ENCODE peak calls at places on chromosomes 7 and 10, in eight cellular contexts. D is IMR-90, S is neuronal stem cell, Z is hepatocyte, Q is HCT116, O is PC-3, F is GM23248, R is PC-9. T is an unnamed sample.

GRCh38 chr7:73830872-73831655 is at the start of gene CLDN4:
- DNase-seq in D (no peak), S (peak; percentile 49), Z (peak; percentile 92), Q (peak; percentile 93), O (peak; percentile 97), F (no peak), R (no peak), T (peak; percentile 74)

GRCh38 chr7:117873056-117873932 is at the start of gene CTTNBP2:
- DNase-seq in D (peak; percentile 59), S (peak; percentile 65), Z (peak; percentile 78), Q (peak; percentile 6), O (peak; percentile 28), F (peak; percentile 75), R (no peak), T (peak; percentile 90)

GRCh38 chr10:87740232-87740631 is 77.8 kb downstream of the ATAD1 start:
- DNase-seq in D (peak; percentile 85), S (no peak), Z (no peak), Q (no peak), O (peak; percentile 69), F (peak; percentile 89), R (peak; percentile 37), T (no peak)

GRCh38 chr7:22821702-22822485 is 755 bp downstream of the TOMM7 start:
- DNase-seq in D (no peak), S (no peak), Z (peak; percentile 15), Q (no peak), O (peak; percentile 12), F (peak; percentile 44), R (no peak), T (peak; percentile 29)

GRCh38 chr7:158372400-158373302 is 215.0 kb downstream of the PTPRN2 start:
- DNase-seq in D (no peak), S (no peak), Z (no peak), Q (no peak), O (no peak), F (no peak), R (no peak), T (no peak)

GRCh38 chr7:121752706-121753105 is 120.3 kb upstream of the PTPRZ1 start:
- DNase-seq in D (peak; percentile 13), S (no peak), Z (peak; percentile 10), Q (peak; percentile 2), O (peak; percentile 26), F (peak; percentile 46), R (no peak), T (peak; percentile 52)

GRCh38 chr7:141463986-141464385 is 87.2 kb upstream of the AGK start:
- DNase-seq in D (no peak), S (no peak), Z (no peak), Q (no peak), O (peak; percentile 46), F (no peak), R (no peak), T (no peak)

GRCh38 chr7:88176190-88176589 is 43.6 kb downstream of the SRI start:
- DNase-seq in D (no peak), S (no peak), Z (no peak), Q (no peak), O (no peak), F (no peak), R (no peak), T (no peak)

GRCh38 chr7:151141281-151141854 is 26.1 kb downstream of the GBX1 start:
- DNase-seq in D (no peak), S (no peak), Z (no peak), Q (no peak), O (no peak), F (no peak), R (no peak), T (no peak)

GRCh38 chr10:96259884-96260511 is 11.4 kb downstream of the BLNK start:
- DNase-seq in D (no peak), S (no peak), Z (no peak), Q (no peak), O (no peak), F (no peak), R (no peak), T (no peak)

GRCh38 chr10:96259150-96259549 is 12.2 kb downstream of the BLNK start:
- DNase-seq in D (no peak), S (no peak), Z (no peak), Q (no peak), O (no peak), F (no peak), R (no peak), T (no peak)

GRCh38 chr10:96255569-96256335 is 15.6 kb downstream of the BLNK start:
- DNase-seq in D (no peak), S (no peak), Z (no peak), Q (no peak), O (no peak), F (no peak), R (no peak), T (peak; percentile 40)

GRCh38 chr10:96254976-96255375 is 16.4 kb downstream of the BLNK start:
- DNase-seq in D (no peak), S (no peak), Z (no peak), Q (no peak), O (no peak), F (no peak), R (no peak), T (no peak)

DNA sequence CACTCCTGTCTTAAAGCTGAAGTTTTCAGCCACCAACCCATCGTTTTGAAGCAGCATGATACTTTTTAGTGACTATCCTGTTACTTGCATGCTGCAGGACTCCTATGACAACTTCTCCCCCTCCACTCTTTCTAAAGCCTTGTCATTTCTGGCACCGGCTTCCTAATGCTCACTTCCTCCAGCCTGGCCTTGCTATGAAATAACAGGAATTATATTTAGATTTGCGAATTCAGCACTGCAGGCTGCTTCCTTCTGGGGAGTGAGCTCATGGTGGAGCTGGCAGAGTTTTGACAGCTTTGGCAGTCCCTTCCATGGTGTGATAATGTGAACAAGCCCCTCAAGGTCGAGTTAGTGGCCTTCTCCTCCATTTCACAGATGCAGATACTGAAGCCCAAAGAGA is 13.4 kb downstream of the BLNK start:
- DNase-seq in D (no peak), S (no peak), Z (no peak), Q (no peak), O (no peak), F (no peak), R (no peak), T (no peak)
- H3K4me2 ChIP-seq in D (no peak overlapping the region), S (no peak overlapping the region), Z (no peak overlapping the region), Q (no peak overlapping the region), O (no peak overlapping the region), F (no peak overlapping the region), R (no peak overlapping the region), T (no peak overlapping the region)

GRCh38 chr7:127586346-127586745 is 950 bp upstream of the GCC1 start:
- DNase-seq in D (no peak), S (no peak), Z (no peak), Q (no peak), O (peak; percentile 42), F (no peak), R (no peak), T (no peak)
- H2AFZ ChIP-seq in D (no peak overlapping the region), S (no peak overlapping the region), Z (no peak overlapping the region), Q (no peak overlapping the region), O (no peak overlapping the region), F (peak overlapping the region; percentile 98), R (peak overlapping the region; percentile 97), T (no peak overlapping the region)

GRCh38 chr10:77498829-77499228 is 138.8 kb downstream of the KCNMA1 start:
- DNase-seq in D (no peak), S (no peak), Z (no peak), Q (no peak), O (no peak), F (no peak), R (no peak), T (no peak)

GRCh38 chr10:77501846-77502251 is 135.8 kb downstream of the KCNMA1 start:
- DNase-seq in D (peak; percentile 66), S (no peak), Z (no peak), Q (no peak), O (peak; percentile 86), F (peak; percentile 76), R (no peak), T (no peak)

GRCh38 chr10:77501152-77501845 is 136.3 kb downstream of the KCNMA1 start:
- DNase-seq in D (peak; percentile 93), S (no peak), Z (peak; percentile 62), Q (peak; percentile 41), O (peak; percentile 100), F (peak; percentile 96), R (no peak), T (no peak)

GRCh38 chr10:77498210-77498609 is 139.4 kb downstream of the KCNMA1 start:
- DNase-seq in D (no peak), S (no peak), Z (no peak), Q (no peak), O (no peak), F (no peak), R (no peak), T (no peak)

GRCh38 chr10:77500754-77501151 is 136.9 kb downstream of the KCNMA1 start:
- DNase-seq in D (peak; percentile 26), S (no peak), Z (no peak), Q (no peak), O (no peak), F (peak; percentile 24), R (no peak), T (no peak)
- H3K4me2 ChIP-seq in D (no peak overlapping the region), S (no peak overlapping the region), Z (no peak overlapping the region), Q (peak overlapping the region; percentile 62), O (peak overlapping the region; percentile 63), F (peak overlapping the region; percentile 74), R (no peak overlapping the region), T (no peak overlapping the region)

DNA sequence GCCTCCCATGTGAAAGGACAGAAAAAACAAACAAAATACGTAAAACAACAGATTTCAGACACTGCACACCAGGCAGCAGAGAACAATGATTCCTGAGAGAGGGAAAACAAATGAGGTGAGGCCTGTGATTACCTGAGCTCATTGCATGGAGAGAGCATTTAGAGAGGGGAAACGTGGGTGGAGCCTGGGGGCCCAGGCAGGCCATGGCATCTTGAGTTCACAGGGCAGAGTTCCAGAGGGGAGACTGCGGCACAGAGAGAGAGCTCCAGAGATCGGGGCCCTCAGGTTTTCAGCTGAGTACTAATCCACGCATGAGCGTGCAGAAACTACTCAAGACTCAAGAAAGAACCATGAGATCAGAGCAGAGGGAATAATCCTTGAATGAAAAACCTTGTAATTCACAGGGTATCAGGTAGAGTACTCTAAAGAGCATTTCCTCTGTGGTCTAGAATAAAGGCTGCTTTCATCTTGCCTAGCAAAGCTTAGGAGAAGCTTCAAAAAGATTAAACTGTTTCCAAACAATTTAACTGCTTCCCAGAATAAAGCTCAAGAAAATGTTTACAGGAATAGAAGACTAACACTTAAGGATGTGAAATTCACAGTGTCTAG is 46.6 kb upstream of the ARHGAP12 start:
- DNase-seq in D (no peak), S (no peak), Z (no peak), Q (no peak), O (no peak), F (no peak), R (no peak), T (peak; percentile 21)
- H2AFZ ChIP-seq in D (no peak overlapping the region), S (no peak overlapping the region), Z (no peak overlapping the region), Q (no peak overlapping the region), O (no peak overlapping the region), F (no peak overlapping the region), R (no peak overlapping the region), T (peak overlapping the region; percentile 61)

GRCh38 chr10:56142092-56142728 is 218.8 kb downstream of the ZWINT start:
- DNase-seq in D (no peak), S (no peak), Z (no peak), Q (no peak), O (no peak), F (no peak), R (no peak), T (no peak)
- H3K4me2 ChIP-seq in D (no peak overlapping the region), S (no peak overlapping the region), Z (no peak overlapping the region), Q (no peak overlapping the region), O (no peak overlapping the region), F (no peak overlapping the region), R (no peak overlapping the region), T (no peak overlapping the region)

DNA sequence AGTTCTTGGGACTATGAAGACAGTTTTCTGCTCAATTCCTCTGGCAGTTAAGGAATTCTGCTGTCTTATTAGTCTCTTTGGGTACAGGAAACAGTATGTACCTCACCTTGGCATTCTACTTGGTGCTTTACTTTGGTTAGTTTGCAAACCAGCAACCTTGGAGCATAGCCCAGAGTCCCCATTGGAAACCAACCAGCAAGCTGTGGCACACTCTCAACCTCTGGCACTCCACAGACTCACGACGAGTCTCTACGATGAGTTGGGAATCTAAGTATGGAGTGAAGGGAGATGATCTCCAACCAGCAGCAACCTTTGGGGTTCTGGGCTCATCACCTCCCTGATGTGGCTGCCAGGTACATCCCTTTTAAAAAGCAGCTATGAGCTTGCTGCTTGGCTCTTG is 43.8 kb downstream of the TPK1 start:
- DNase-seq in D (no peak), S (no peak), Z (no peak), Q (no peak), O (no peak), F (no peak), R (peak; percentile 17), T (no peak)
- H2AFZ ChIP-seq in D (no peak overlapping the region), S (no peak overlapping the region), Z (no peak overlapping the region), Q (no peak overlapping the region), O (no peak overlapping the region), F (no peak overlapping the region), R (peak overlapping the region; percentile 21), T (no peak overlapping the region)

T was measured in neural progenitor cell.